ENCODE peak calls at places on chromosomes 2 and 18, in four cellular contexts. One of them, this sample, is unnamed.

GRCh38 chr2:54581326-54582039 is 125.4 kb downstream of the SPTBN1 start:
- DNase-seq in K562: no peak
- DNase-seq in GM12878: peak
- DNase-seq in GM12891: no peak
- DNase-seq in this sample: peak

GRCh38 chr18:48544116-48544515 is 5.3 kb downstream of the CTIF start:
- DNase-seq in K562: no peak
- DNase-seq in GM12878: no peak
- DNase-seq in GM12891: no peak
- DNase-seq in this sample: no peak

GRCh38 chr18:50190236-50190635 is 4.7 kb downstream of the MYO5B start:
- DNase-seq in K562: no peak
- DNase-seq in GM12878: no peak
- DNase-seq in GM12891: no peak
- DNase-seq in this sample: no peak

GRCh38 chr2:191499874-191500565 is 177.9 kb upstream of the NABP1 start:
- DNase-seq in K562: no peak
- DNase-seq in GM12878: no peak
- DNase-seq in GM12891: no peak
- DNase-seq in this sample: no peak

GRCh38 chr2:200130762-200131166 is 175.4 kb downstream of the MAIP1 start:
- DNase-seq in K562: no peak
- DNase-seq in GM12878: no peak
- DNase-seq in GM12891: no peak
- DNase-seq in this sample: no peak

GRCh38 chr18:484749-485464 is 15.6 kb downstream of the COLEC12 start:
- DNase-seq in K562: no peak
- DNase-seq in GM12878: no peak
- DNase-seq in GM12891: no peak
- DNase-seq in this sample: peak

GRCh38 chr2:62586981-62587380 is 81.0 kb upstream of the TMEM17 start:
- DNase-seq in K562: no peak
- DNase-seq in GM12878: peak
- DNase-seq in GM12891: no peak
- DNase-seq in this sample: no peak

GRCh38 chr2:1993711-1994682 is 249.7 kb upstream of the PXDN start:
- DNase-seq in K562: no peak
- DNase-seq in GM12878: no peak
- DNase-seq in GM12891: no peak
- DNase-seq in this sample: no peak

GRCh38 chr2:20569464-20570223 is 81.3 kb downstream of the HS1BP3 start:
- DNase-seq in K562: no peak
- DNase-seq in GM12878: no peak
- DNase-seq in GM12891: no peak
- DNase-seq in this sample: no peak

GRCh38 chr18:47283476-47283875 is 32.0 kb upstream of the SKOR2 start:
- DNase-seq in K562: peak
- DNase-seq in GM12878: no peak
- DNase-seq in GM12891: no peak
- DNase-seq in this sample: peak

GRCh38 chr2:62736899-62737559 is 31.5 kb downstream of the EHBP1 start:
- DNase-seq in K562: no peak
- DNase-seq in GM12878: peak
- DNase-seq in GM12891: no peak
- DNase-seq in this sample: no peak

GRCh38 chr2:224195954-224196571 is 157.0 kb upstream of the SERPINE2 start:
- DNase-seq in K562: peak
- DNase-seq in GM12878: no peak
- DNase-seq in GM12891: no peak
- DNase-seq in this sample: no peak

GRCh38 chr2:69933839-69934613 is 19.1 kb downstream of the MXD1 start:
- DNase-seq in K562: peak
- DNase-seq in GM12878: no peak
- DNase-seq in GM12891: no peak
- DNase-seq in this sample: peak

GRCh38 chr2:181354626-181355025 is 102.6 kb upstream of the ITGA4 start:
- DNase-seq in K562: no peak
- DNase-seq in GM12878: no peak
- DNase-seq in GM12891: no peak
- DNase-seq in this sample: peak

GRCh38 chr2:186486651-186487647 is 889 bp downstream of the ZC3H15 start:
- DNase-seq in K562: no peak
- DNase-seq in GM12878: no peak
- DNase-seq in GM12891: no peak
- DNase-seq in this sample: no peak

GRCh38 chr2:11833601-11834000 is 87.2 kb downstream of the LPIN1 start:
- DNase-seq in K562: no peak
- DNase-seq in GM12878: no peak
- DNase-seq in GM12891: no peak
- DNase-seq in this sample: no peak

GRCh38 chr2:215401896-215402379 is 33.9 kb downstream of the FN1 start:
- DNase-seq in K562: no peak
- DNase-seq in GM12878: no peak
- DNase-seq in GM12891: no peak
- DNase-seq in this sample: no peak

GRCh38 chr18:79129120-79129519 is 59.9 kb downstream of the ATP9B start:
- DNase-seq in K562: no peak
- DNase-seq in GM12878: no peak
- DNase-seq in GM12891: no peak
- DNase-seq in this sample: no peak

GRCh38 chr2:8515390-8515761 is 166.5 kb upstream of the ID2 start:
- DNase-seq in K562: no peak
- DNase-seq in GM12878: peak
- DNase-seq in GM12891: peak
- DNase-seq in this sample: peak

GRCh38 chr2:200640906-200641305 is 55.1 kb downstream of the AOX1 start:
- DNase-seq in K562: no peak
- DNase-seq in GM12878: no peak
- DNase-seq in GM12891: no peak
- DNase-seq in this sample: no peak

GRCh38 chr2:21916934-21917522 is 793.3 kb downstream of the TDRD15 start:
- DNase-seq in K562: no peak
- DNase-seq in GM12878: no peak
- DNase-seq in GM12891: no peak
- DNase-seq in this sample: no peak

GRCh38 chr2:36965751-36966369 is 476 bp downstream of the STRN start:
- DNase-seq in K562: peak
- DNase-seq in GM12878: no peak
- DNase-seq in GM12891: peak
- DNase-seq in this sample: no peak

GRCh38 chr2:31980674-31981356 is 30.0 kb downstream of the MEMO1 start:
- DNase-seq in K562: no peak
- DNase-seq in GM12878: peak
- DNase-seq in GM12891: peak
- DNase-seq in this sample: no peak

GRCh38 chr2:171652411-171652775 is 34.9 kb upstream of the DYNC1I2 start:
- DNase-seq in K562: no peak
- DNase-seq in GM12878: no peak
- DNase-seq in GM12891: no peak
- DNase-seq in this sample: no peak

GRCh38 chr18:25510096-25510495 is 158.1 kb upstream of the ZNF521 start:
- DNase-seq in K562: no peak
- DNase-seq in GM12878: no peak
- DNase-seq in GM12891: no peak
- DNase-seq in this sample: no peak

GRCh38 chr2:171185941-171186340 is 25.2 kb upstream of the TLK1 start:
- DNase-seq in K562: no peak
- DNase-seq in GM12878: no peak
- DNase-seq in GM12891: no peak
- DNase-seq in this sample: no peak

GRCh38 chr2:187774551-187775071 is 220.4 kb upstream of the TFPI start:
- DNase-seq in K562: no peak
- DNase-seq in GM12878: no peak
- DNase-seq in GM12891: no peak
- DNase-seq in this sample: no peak

GRCh38 chr2:29147963-29148362 is 32.7 kb downstream of the CLIP4 start:
- DNase-seq in K562: no peak
- DNase-seq in GM12878: no peak
- DNase-seq in GM12891: no peak
- DNase-seq in this sample: no peak

GRCh38 chr2:1020206-1020605 is 69.6 kb downstream of the SNTG2 start:
- DNase-seq in K562: no peak
- DNase-seq in GM12878: no peak
- DNase-seq in GM12891: no peak
- DNase-seq in this sample: no peak

GRCh38 chr2:9071584-9072124 is 68.2 kb upstream of the MBOAT2 start:
- DNase-seq in K562: no peak
- DNase-seq in GM12878: no peak
- DNase-seq in GM12891: no peak
- DNase-seq in this sample: no peak

GRCh38 chr2:31401580-31401979 is 13.0 kb downstream of the XDH start:
- DNase-seq in K562: no peak
- DNase-seq in GM12878: no peak
- DNase-seq in GM12891: no peak
- DNase-seq in this sample: no peak

GRCh38 chr2:205954707-205955106 is 131.3 kb downstream of the INO80D start:
- DNase-seq in K562: no peak
- DNase-seq in GM12878: no peak
- DNase-seq in GM12891: no peak
- DNase-seq in this sample: no peak

DNA sequence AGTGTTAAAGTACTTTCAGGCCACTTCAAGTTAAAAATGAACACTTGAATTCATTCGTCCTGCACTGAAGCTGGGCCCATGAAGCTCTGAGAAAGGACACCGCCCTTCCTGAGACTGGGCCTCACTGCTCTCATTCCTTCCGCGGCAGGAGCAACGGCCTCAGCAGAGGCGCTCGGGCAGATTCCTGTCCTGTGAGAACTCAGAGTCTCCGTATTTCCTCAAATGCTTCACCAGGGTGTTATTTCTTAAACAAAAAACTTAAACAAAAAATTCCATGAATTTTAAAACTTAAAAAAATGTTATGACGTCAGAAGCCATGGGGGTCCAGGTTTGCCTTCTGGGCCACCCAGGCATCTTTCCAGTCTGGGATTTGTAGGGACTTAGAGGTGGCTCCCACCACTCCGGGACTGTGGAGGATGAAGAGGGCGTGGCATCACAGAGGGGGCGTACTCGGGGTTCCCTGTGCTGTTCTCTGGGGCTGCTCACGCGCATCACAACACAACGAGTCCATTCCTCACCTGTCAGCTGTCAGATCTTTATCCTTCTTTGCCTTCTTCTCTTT is 115.9 kb upstream of the ASB18 start:
- DNase-seq in K562: no peak
- DNase-seq in GM12878: no peak
- DNase-seq in GM12891: no peak
- DNase-seq in this sample: no peak
- TF ChIP-seq POLR2AphosphoS5 in K562: no peak
- TF ChIP-seq POLR2AphosphoS5 in GM12878: no peak
- TF ChIP-seq POLR2AphosphoS5 in GM12891: no peak
- TF ChIP-seq POLR2AphosphoS5 in this sample: no peak

DNA sequence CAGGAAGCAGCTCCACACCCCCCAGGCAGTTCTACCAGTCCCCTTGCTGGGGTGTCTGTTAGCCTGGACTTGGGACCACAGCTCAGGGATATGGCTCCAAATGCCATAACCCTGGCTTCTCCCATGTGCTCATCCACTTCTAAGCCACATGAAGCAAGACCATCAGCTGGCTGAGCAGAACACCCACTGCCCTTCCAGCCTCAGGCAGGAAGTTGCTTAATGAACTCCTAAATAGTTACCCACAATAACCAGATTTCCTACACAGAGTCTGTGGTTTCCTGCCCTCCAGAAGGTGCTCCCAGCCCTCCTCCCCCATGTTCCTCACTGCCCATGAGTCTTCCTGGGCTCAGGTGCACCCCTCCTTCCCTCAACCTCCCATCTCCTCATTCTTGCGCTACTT is 98.3 kb upstream of the EPC2 start:
- DNase-seq in K562: no peak
- DNase-seq in GM12878: no peak
- DNase-seq in GM12891: no peak
- DNase-seq in this sample: peak
- TF ChIP-seq SPI1 in K562: no peak
- TF ChIP-seq SPI1 in GM12878: no peak
- TF ChIP-seq SPI1 in GM12891: no peak
- TF ChIP-seq SPI1 in this sample: peak

GRCh38 chr2:197599285-197599965 is 76.0 kb downstream of the RFTN2 start:
- DNase-seq in K562: peak
- DNase-seq in GM12878: no peak
- DNase-seq in GM12891: peak
- DNase-seq in this sample: peak

GRCh38 chr2:197598450-197598849 is 76.9 kb downstream of the RFTN2 start:
- DNase-seq in K562: no peak
- DNase-seq in GM12878: no peak
- DNase-seq in GM12891: no peak
- DNase-seq in this sample: no peak

GRCh38 chr2:197606180-197606579 is 69.2 kb downstream of the RFTN2 start:
- DNase-seq in K562: no peak
- DNase-seq in GM12878: peak
- DNase-seq in GM12891: no peak
- DNase-seq in this sample: no peak

GRCh38 chr2:197600306-197600705 is 75.1 kb downstream of the RFTN2 start:
- DNase-seq in K562: no peak
- DNase-seq in GM12878: no peak
- DNase-seq in GM12891: no peak
- DNase-seq in this sample: no peak

DNA sequence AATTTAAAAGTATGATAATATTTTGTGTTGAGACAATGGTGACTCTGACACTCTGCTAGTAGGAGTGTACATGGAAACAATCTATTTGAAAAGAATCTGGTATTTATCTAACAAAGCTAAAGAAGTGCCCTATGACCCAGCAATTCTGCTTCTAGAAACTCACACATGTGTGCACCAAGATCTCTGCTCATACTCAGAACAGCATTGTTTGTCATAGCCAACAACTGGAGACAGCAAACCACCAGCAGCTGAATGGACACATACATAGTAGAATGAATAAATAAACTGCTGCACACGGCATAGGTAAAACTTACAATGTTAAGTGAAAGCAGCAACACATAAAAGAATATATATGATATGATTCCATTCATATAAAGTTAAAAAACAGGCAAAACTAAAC is 71.3 kb downstream of the RFTN2 start:
- DNase-seq in K562: no peak
- DNase-seq in GM12878: no peak
- DNase-seq in GM12891: no peak
- DNase-seq in this sample: no peak
- TF ChIP-seq POLR2AphosphoS5 in K562: no peak
- TF ChIP-seq POLR2AphosphoS5 in GM12878: no peak
- TF ChIP-seq POLR2AphosphoS5 in GM12891: no peak
- TF ChIP-seq POLR2AphosphoS5 in this sample: no peak

DNA sequence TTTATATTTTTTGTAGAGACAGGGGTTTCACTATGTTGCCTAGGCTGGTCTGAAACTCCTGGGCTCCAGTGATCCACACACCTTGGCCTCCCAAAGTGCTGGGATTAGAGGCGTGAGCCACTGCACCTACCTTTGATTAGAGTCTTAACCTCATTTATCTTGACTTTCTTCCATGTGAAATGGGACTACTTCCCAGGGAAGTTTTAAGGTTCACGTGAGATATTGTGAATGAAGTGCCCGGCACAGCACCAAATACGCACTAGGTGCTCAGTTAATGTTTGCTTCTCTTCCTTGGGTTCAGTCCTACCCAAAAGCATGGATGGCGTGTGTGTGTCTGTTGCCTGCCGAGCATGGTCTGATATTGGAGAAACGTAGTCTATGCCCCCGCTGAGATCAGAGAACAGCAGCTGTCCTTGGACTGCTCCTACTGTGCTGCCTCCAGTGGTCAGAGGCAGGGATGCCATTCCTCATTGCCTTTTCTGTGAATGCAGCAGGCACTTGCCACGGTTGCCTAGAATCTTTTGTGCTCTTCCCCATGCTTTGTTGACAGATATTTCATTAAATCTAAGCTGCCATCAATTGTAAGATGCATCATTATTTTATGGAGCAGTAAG is 12.3 kb upstream of the TFCP2L1 start:
- DNase-seq in K562: peak
- DNase-seq in GM12878: no peak
- DNase-seq in GM12891: no peak
- DNase-seq in this sample: no peak
- TF ChIP-seq SPI1 in K562: no peak
- TF ChIP-seq SPI1 in GM12878: no peak
- TF ChIP-seq SPI1 in GM12891: no peak
- TF ChIP-seq SPI1 in this sample: no peak